ENCODE peak calls at places on chromosome 9, in four cellular contexts. P is tibial nerve, B is GM23248, O is psoas muscle. N is an unnamed sample.
A peak's percentile ranks its signal among the peaks of the same experiment; 100 is the strongest.

GRCh38 chr9:79477955-79478751 is 93.6 kb upstream of the TLE4 start:
- DNase-seq in P (no peak), O (no peak), B (peak; percentile 24), N (no peak)

GRCh38 chr9:14313378-14313940 is 482 bp downstream of the NFIB start:
- DNase-seq in O (peak; percentile 76), P (no peak), B (peak; percentile 61), N (peak; percentile 54)

GRCh38 chr9:80061940-80062339 is 490.2 kb downstream of the TLE4 start:
- DNase-seq in B (peak; percentile 88), O (no peak), P (no peak), N (no peak)

GRCh38 chr9:100100268-100100667 is 1.2 kb downstream of the INVS start:
- DNase-seq in P (no peak), O (no peak), B (no peak), N (peak; percentile 70)

GRCh38 chr9:89978185-89978584 is 373.4 kb downstream of the GADD45G start:
- DNase-seq in O (no peak), B (peak; percentile 45), P (no peak), N (peak; percentile 35)

GRCh38 chr9:14347408-14348224 is 33.7 kb upstream of the NFIB start:
- DNase-seq in P (no peak), O (peak; percentile 85), B (peak; percentile 49), N (peak; percentile 39)

GRCh38 chr9:99326112-99326916 is 104.2 kb downstream of the SEC61B start:
- DNase-seq in P (no peak), B (peak; percentile 21), O (no peak), N (no peak)

GRCh38 chr9:96620832-96621269 is 1.2 kb upstream of the CDC14B start:
- DNase-seq in P (no peak), B (no peak), O (no peak), N (no peak)

GRCh38 chr9:124270504-124271335 is 13.0 kb downstream of the NEK6 start:
- DNase-seq in B (peak; percentile 29), P (peak; percentile 60), O (peak; percentile 71), N (peak; percentile 96)

GRCh38 chr9:4489562-4489918 is 728 bp upstream of the SLC1A1 start:
- DNase-seq in B (peak; percentile 74), P (no peak), O (no peak), N (no peak)

GRCh38 chr9:83383034-83383433 is 155.2 kb downstream of the FRMD3 start:
- DNase-seq in P (no peak), O (no peak), B (no peak), N (no peak)

GRCh38 chr9:21585756-21586752 is 103.9 kb upstream of the IFNE start:
- DNase-seq in P (no peak), B (peak; percentile 43), O (no peak), N (no peak)
- H3K4me1 ChIP-seq in P (no peaks in the 10 kb centered on the region), B (peaks cover 65% of the 10 kb centered on the region), O (no peaks in the 10 kb centered on the region), N (no peaks in the 10 kb centered on the region)

DNA sequence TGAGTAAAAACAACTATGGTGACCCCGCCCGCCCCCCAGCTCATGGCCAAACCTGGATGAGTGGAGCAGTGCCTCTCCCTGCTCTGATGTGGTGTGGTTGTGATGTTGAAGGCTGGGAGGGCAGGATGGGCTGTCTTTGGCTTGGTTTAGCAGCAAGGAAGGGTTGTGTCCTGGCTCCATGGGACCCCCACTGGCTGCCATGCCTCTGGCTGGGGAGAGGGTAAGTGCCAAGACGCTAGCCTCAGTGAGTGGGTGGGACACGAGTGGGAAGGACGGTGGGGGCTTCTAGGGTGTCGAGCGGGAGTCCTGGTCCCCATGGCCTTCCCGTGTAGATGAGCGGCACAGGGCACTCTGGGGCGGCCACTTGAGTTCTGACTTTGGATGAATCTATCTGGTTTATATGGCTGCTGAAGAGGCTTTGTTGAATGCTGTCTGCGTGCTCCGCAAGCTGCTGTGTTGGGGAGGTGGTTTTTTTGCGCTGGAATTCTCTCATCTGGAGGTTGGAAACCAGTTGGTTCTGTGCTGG is 50.4 kb downstream of the DAB2IP start:
- DNase-seq in O (no peak), P (no peak), B (no peak), N (no peak)
- H3K4me1 ChIP-seq in O (peaks cover 36% of the 10 kb centered on the region), P (peaks cover 37% of the 10 kb centered on the region), B (no peaks in the 10 kb centered on the region), N (peaks cover 2% of the 10 kb centered on the region)

GRCh38 chr9:93960221-93960970 is 5.2 kb upstream of the BARX1 start:
- DNase-seq in B (peak; percentile 35), P (no peak), O (no peak), N (peak; percentile 49)

GRCh38 chr9:93958875-93959682 is 3.9 kb upstream of the BARX1 start:
- DNase-seq in P (no peak), O (no peak), B (peak; percentile 63), N (peak; percentile 7)

GRCh38 chr9:93956183-93956784 is 1.1 kb upstream of the BARX1 start:
- DNase-seq in P (no peak), B (no peak), O (no peak), N (no peak)

GRCh38 chr9:93959739-93960154 is 4.6 kb upstream of the BARX1 start:
- DNase-seq in P (no peak), B (no peak), O (no peak), N (no peak)

DNA sequence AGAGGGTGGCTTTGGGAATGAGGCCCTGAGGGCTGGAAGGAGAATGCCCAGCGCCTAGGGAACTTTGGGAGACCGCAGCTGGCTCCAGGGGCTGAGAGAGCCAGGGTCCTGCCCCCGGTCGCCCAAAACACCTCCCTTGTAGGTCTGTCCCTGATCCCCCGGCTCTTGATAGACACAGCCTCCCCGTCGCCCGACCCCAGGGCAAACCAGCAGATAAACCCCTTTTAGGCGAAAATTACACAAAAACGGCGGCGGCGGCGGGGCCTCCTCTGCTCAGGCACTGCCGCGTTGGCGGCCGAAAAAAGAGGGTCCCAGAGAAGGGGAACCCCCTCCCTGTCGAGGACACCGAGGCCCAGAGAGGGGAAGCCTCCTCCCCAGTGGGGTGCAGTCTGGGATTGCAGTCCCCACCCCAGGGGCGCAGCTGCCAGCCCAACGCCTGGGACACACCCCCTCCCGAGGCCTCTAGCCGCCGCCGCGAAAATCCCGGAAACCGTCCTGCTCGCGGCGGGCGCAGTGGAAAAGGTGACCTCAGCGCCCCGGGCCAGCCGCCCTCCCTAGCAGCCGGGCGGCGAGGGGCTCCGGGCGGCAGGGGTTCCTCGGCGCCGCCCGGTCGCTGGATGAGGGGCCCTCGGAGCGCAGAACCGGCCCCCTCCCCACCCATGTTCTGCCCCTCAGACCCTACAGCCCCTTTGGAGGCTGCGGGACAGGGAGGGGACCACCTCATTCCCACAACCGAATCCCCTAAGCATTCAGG is 3.1 kb upstream of the BARX1 start:
- DNase-seq in P (no peak), O (no peak), B (no peak), N (no peak)
- H3K4me1 ChIP-seq in P (peaks cover 64% of the 10 kb centered on the region), O (peaks cover 4% of the 10 kb centered on the region), B (peaks cover 6% of the 10 kb centered on the region), N (no peaks in the 10 kb centered on the region)

GRCh38 chr9:131239307-131239975 is 36.9 kb downstream of the FAM78A start:
- DNase-seq in B (no peak), O (no peak), P (no peak), N (no peak)
- H3K4me1 ChIP-seq in B (peaks cover 10% of the 10 kb centered on the region), O (peaks cover 27% of the 10 kb centered on the region), P (peaks cover 19% of the 10 kb centered on the region), N (no peaks in the 10 kb centered on the region)

GRCh38 chr9:121728916-121729315 is 77.5 kb downstream of the DAB2IP start:
- DNase-seq in P (no peak), B (no peak), O (no peak), N (no peak)
- H3K4me1 ChIP-seq in P (peaks cover 91% of the 10 kb centered on the region), B (peaks cover 9% of the 10 kb centered on the region), O (peaks cover 90% of the 10 kb centered on the region), N (peaks cover 2% of the 10 kb centered on the region)

DNA sequence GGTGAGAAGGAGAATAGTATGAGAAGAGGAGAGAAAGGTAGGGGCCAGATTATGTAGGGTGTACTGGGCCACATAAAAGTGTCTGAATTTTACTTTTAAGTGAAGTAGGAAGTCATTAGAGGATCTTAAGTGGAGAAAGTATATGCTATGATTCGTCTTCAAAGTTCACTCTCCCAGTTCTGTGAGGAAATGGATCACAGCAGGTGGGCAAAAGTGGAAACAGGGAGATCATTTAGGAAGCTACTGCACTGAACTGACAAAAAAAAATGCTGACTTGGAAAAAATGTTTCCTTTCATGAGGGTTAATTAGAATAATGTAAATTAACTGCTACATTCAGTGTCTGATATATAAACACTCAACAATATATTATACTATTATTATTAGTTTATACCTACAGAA is 2.4 kb downstream of the KIF24 start:
- DNase-seq in O (no peak), B (no peak), P (no peak), N (no peak)
- H3K4me1 ChIP-seq in O (peaks cover 19% of the 10 kb centered on the region), B (peaks cover 33% of the 10 kb centered on the region), P (peaks cover 30% of the 10 kb centered on the region), N (no peaks in the 10 kb centered on the region)

N was measured in small intestine.